ENCODE peak calls at places on chromosomes 3 and 15, in seven cellular contexts. Z, J, Q, Y, B, S and M are unnamed samples.

GRCh38 chr3:29381595-29381994 is 100.7 kb downstream of the RBMS3 start:
- DNase-seq in Y (no peak), S (no peak), J (no peak), Q (peak), Z (no peak), B (no peak), M (no peak)

GRCh38 chr15:38186505-38186904 is 66.1 kb upstream of the SPRED1 start:
- DNase-seq in Y (no peak), J (no peak), Q (no peak), Z (no peak), S (no peak), B (no peak), M (no peak)

GRCh38 chr15:60941448-60941847 is 287.7 kb downstream of the RORA start:
- DNase-seq in Y (no peak), S (no peak), Q (peak), B (no peak), J (no peak), Z (no peak), M (no peak)

GRCh38 chr15:37260255-37260654 is 159.9 kb upstream of the MEIS2 start:
- DNase-seq in J (no peak), Z (no peak), Q (no peak), Y (no peak), S (no peak), B (no peak), M (no peak)

GRCh38 chr3:117510396-117510795 is 800.8 kb downstream of the TUSC7 start:
- DNase-seq in S (no peak), Z (no peak), J (no peak), Q (peak), B (no peak), Y (no peak), M (no peak)

GRCh38 chr3:40899286-40899712 is 300.0 kb upstream of the CTNNB1 start:
- DNase-seq in B (peak), Z (no peak), J (no peak), Q (peak), Y (no peak), S (no peak), M (no peak)

GRCh38 chr3:187169231-187169960 is 27.9 kb upstream of the RTP1 start:
- DNase-seq in B (no peak), Z (no peak), Y (no peak), S (no peak), Q (peak), J (no peak), M (no peak)

GRCh38 chr3:100400782-100401673 is at the start of the genes LNP1 and TOMM70:
- DNase-seq in S (peak), J (peak), Y (peak), Q (peak), B (peak), Z (peak), M (peak)

GRCh38 chr3:72303926-72304325 is 519.0 kb upstream of the PROK2 start:
- DNase-seq in Q (no peak), J (no peak), B (no peak), Y (peak), Z (no peak), S (no peak), M (no peak)

GRCh38 chr3:123743121-123743520 is 141.0 kb downstream of the MYLK start:
- DNase-seq in Z (no peak), B (no peak), S (no peak), Q (peak), J (no peak), Y (no peak), M (no peak)

GRCh38 chr3:108312656-108313055 is 16.3 kb downstream of the HHLA2 start:
- DNase-seq in J (no peak), B (no peak), S (no peak), Y (no peak), Z (no peak), Q (peak), M (no peak)

GRCh38 chr3:54458357-54458756 is 336.0 kb downstream of the CACNA2D3 start:
- DNase-seq in J (no peak), B (no peak), Y (no peak), Z (no peak), S (no peak), Q (no peak), M (no peak)

GRCh38 chr3:135965129-135965505 is 411 bp upstream of the PPP2R3A start:
- DNase-seq in Y (no peak), Z (no peak), Q (peak), S (no peak), J (no peak), B (no peak), M (no peak)

GRCh38 chr3:71119171-71119570 is 464.4 kb downstream of the FOXP1 start:
- DNase-seq in S (no peak), J (no peak), Y (no peak), Q (peak), B (no peak), Z (no peak), M (no peak)

GRCh38 chr15:72521682-72522081 is 47.6 kb downstream of the ARIH1 start:
- DNase-seq in Z (no peak), Q (peak), B (no peak), Y (no peak), J (no peak), S (no peak), M (no peak)

GRCh38 chr15:31389576-31389975 is 62.9 kb downstream of the KLF13 start:
- DNase-seq in J (no peak), Z (no peak), Y (no peak), Q (no peak), S (no peak), B (no peak), M (peak)

GRCh38 chr3:170437696-170438407 is 19.2 kb downstream of the CLDN11 start:
- DNase-seq in B (no peak), S (no peak), Q (no peak), J (no peak), Y (no peak), Z (no peak), M (no peak)

GRCh38 chr15:81256916-81257315 is 60.2 kb downstream of the IL16 start:
- DNase-seq in B (no peak), S (no peak), J (no peak), Q (peak), Z (no peak), Y (no peak), M (no peak)

GRCh38 chr3:197500812-197501211 is 55.0 kb downstream of the BDH1 start:
- DNase-seq in Z (no peak), B (no peak), Y (no peak), Q (no peak), J (no peak), S (no peak), M (no peak)

GRCh38 chr3:129864519-129864918 is 29.0 kb downstream of the TMCC1 start:
- DNase-seq in J (no peak), Z (no peak), S (no peak), B (no peak), Y (no peak), Q (no peak), M (no peak)

GRCh38 chr3:132006605-132007204 is 28.1 kb downstream of the CPNE4 start:
- DNase-seq in J (peak), Q (peak), Z (peak), S (peak), B (peak), Y (peak), M (no peak)

GRCh38 chr15:74193305-74193718 is 9.3 kb downstream of the STRA6 start:
- DNase-seq in Q (peak), S (no peak), J (no peak), Z (no peak), B (no peak), Y (no peak), M (no peak)

GRCh38 chr3:102699819-102700140 is 265.0 kb downstream of the ZPLD1 start:
- DNase-seq in Z (no peak), Y (no peak), Q (no peak), S (no peak), J (no peak), B (no peak), M (no peak)

GRCh38 chr15:70100495-70101331 is 3.0 kb upstream of the TLE3 start:
- DNase-seq in B (no peak), Y (peak), J (peak), S (peak), Q (peak), Z (peak), M (peak)

GRCh38 chr3:18797378-18797777 is 350.9 kb upstream of the KCNH8 start:
- DNase-seq in Q (no peak), Y (no peak), B (no peak), J (no peak), Z (no peak), S (no peak), M (no peak)

GRCh38 chr3:49906004-49906860 is 2.6 kb upstream of the MST1R start:
- DNase-seq in S (peak), Y (peak), J (peak), B (no peak), Z (peak), Q (peak), M (peak)

GRCh38 chr15:37518436-37518835 is 416.0 kb upstream of the TMCO5A start:
- DNase-seq in J (no peak), Q (no peak), Z (no peak), S (no peak), Y (no peak), B (no peak), M (no peak)

GRCh38 chr3:45693941-45694521 is 4.8 kb downstream of the SACM1L start:
- DNase-seq in Z (no peak), Q (peak), Y (no peak), S (no peak), J (no peak), B (no peak), M (no peak)

GRCh38 chr3:149765762-149766334 is 13.6 kb upstream of the COMMD2 start:
- DNase-seq in S (no peak), Y (no peak), J (no peak), Q (peak), B (no peak), Z (no peak), M (no peak)

GRCh38 chr3:18988619-18989229 is 159.6 kb upstream of the KCNH8 start:
- DNase-seq in Q (peak), J (no peak), S (no peak), B (no peak), Y (no peak), Z (no peak), M (no peak)

GRCh38 chr15:55791576-55792400 is 48.8 kb upstream of the PRTG start:
- DNase-seq in S (no peak), B (no peak), J (no peak), Z (no peak), Y (no peak), Q (peak), M (no peak)

GRCh38 chr15:39455502-39455991 is 125.3 kb upstream of the THBS1 start:
- DNase-seq in B (no peak), Y (no peak), Q (peak), S (no peak), J (no peak), Z (no peak), M (no peak)

GRCh38 chr15:81351651-81352050 is 22.4 kb downstream of the TMC3 start:
- DNase-seq in Z (no peak), J (no peak), B (no peak), S (no peak), Y (no peak), Q (no peak), M (no peak)

GRCh38 chr15:75042730-75043508 is 19.5 kb downstream of the PPCDC start:
- DNase-seq in B (no peak), Y (peak), S (peak), Z (peak), J (peak), Q (peak), M (peak)

GRCh38 chr15:60799885-60800728 is 321.2 kb upstream of the ICE2 start:
- DNase-seq in Q (peak), B (no peak), Y (no peak), S (no peak), Z (no peak), J (no peak), M (no peak)

GRCh38 chr3:48897401-48898376 is 993 bp downstream of the SLC25A20 start:
- DNase-seq in Q (no peak), Y (no peak), Z (no peak), J (no peak), S (no peak), B (no peak), M (peak)

GRCh38 chr3:177673105-177673804 is 476.0 kb upstream of the TBL1XR1 start:
- DNase-seq in S (no peak), Z (no peak), J (no peak), Y (no peak), Q (peak), B (no peak), M (no peak)

GRCh38 chr15:35458176-35458856 is 87.6 kb downstream of the DPH6 start:
- DNase-seq in B (no peak), Z (no peak), J (no peak), Q (peak), Y (no peak), S (no peak), M (no peak)

GRCh38 chr3:14431556-14431927 is 29.1 kb downstream of the SLC6A6 start:
- DNase-seq in Q (no peak), J (no peak), Y (no peak), S (no peak), Z (no peak), B (no peak), M (no peak)

DNA sequence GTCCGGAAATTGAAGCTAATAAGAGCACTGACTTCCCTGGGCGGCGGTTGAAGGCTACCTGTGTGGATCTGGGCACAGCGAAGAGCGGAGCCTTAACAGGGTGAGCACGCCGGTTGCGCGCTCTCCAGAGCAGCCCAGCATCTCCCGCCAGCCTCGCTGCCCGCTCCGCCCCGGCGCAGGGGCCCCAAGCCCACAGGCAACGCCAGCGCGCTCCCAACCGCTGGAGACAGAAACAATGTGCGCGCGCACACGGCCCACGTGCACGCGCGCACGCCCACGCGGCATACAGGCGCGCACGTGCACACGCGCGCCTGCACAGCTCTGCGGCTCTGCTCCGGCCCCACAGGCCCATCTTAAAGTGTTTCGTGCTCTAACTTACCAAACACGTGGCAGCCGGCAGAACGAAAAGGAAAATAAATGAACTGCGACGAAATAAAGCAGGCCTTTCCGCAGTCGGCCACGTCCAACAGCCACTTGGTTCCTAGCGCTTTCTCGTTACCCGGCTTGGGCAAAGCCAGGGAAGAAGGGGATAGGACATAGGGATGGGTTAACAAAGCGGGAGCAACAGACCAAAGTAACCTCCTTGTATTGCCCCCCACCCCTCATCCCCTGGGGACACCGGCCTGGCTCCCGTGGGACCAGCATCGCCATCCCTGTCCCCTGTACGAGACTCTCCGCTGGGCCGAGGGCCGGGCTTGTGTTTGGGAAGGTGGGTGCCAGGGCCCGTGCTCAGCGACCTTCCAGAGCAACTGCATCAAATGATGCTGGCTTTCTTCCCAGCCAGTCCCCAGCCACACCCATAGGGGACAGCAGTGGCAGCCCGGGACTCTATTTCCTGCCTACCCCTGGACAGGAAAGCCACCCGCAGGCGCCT is 203.7 kb downstream of the ABHD5 start:
- DNase-seq in S (peak), J (peak), Z (peak), B (no peak), Y (peak), Q (peak), M (no peak)
- TF ChIP-seq CTCF in S (no peak), J (peak), Z (no peak), B (no peak), Y (peak), Q (no peak), M (no peak)

GRCh38 chr15:52120488-52120887 is 7.9 kb upstream of the BCL2L10 start:
- DNase-seq in B (no peak), J (no peak), S (no peak), Z (no peak), Y (no peak), Q (no peak), M (no peak)
- TF ChIP-seq CTCF in B (no peak), J (no peak), S (no peak), Z (no peak), Y (no peak), Q (no peak), M (no peak)

DNA sequence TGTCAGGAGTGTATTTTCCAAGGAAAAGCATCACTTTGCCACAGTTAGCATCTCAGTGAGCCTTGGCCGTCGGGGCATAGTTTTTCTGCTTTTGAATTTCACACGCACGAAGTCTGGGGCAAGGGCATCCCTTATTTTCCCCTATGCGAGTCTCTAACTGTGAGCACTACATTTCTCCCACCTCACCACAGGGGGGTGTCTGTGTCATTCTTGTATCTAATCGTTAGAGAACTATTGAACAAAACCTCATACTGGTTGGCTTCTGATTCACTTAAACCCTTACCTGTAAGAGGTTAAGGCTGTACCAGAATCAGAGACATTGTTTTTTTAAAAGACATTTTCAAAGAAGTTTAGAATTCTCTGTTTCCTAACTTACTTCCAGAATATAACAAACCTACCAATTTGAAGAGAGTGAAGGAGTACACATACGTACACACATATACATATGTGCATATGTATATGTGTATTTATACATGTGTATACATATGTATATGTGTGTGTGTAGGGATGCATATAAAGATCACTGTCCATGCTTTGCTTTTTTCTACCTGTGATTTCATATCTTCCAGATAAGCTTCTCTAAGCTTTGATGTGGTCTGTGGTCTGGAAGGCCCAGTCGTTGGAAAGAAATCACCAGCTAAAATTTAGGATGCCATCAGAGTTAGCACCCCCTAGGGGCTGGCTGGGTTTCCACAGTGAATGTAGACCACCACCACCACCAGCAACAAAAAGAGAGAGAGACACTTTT is 49.4 kb downstream of the MYZAP start:
- DNase-seq in B (no peak), J (peak), Y (no peak), Z (no peak), S (peak), Q (peak), M (no peak)
- TF ChIP-seq CTCF in B (peak), J (peak), Y (peak), Z (peak), S (peak), Q (peak), M (no peak)

DNA sequence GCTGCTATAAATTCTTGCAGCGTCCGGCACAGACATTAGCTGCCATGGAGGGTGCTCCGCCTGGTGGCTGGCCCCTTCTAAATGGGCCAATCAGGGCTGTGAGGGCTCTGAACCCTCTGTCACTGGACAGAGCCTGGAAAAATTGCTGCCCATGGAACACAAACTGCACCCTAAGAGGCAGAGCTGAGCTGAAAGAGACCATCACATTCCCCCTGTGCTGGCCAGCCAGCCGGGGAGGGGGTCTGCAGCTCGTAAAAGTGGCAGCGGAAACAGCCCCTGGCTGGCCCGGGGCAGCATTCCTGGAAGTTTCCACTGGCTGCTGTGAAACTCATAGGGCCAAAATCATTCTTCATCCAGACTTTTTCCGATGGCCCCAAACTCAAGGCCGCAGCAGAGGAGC is 21.0 kb upstream of the DUSP7 start:
- DNase-seq in B (no peak), J (no peak), Y (no peak), Z (no peak), S (no peak), Q (no peak), M (no peak)
- TF ChIP-seq CTCF in B (no peak), J (no peak), Y (no peak), Z (no peak), S (no peak), Q (peak), M (no peak)

DNA sequence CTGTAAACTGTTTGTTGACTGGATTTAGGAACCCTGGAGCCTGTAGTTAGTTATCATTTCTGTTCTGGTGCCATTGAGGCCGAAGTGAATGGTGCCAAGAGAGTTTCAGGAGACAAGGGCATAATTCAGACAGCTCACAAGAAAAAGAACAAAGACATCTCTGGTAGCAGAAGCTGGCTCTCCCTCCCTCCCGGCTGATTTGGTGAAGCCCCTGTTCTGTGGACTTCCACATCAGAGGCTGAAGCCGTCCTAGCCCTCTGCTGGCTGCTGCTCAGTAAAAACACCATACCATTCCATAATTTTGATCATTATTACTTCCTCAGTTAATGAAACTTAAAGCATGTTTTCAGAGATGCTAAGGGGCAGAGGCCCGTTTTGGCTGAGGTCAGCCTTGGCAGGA is 381.2 kb upstream of the WNT5A start:
- DNase-seq in S (no peak), B (no peak), Y (no peak), Q (no peak), Z (no peak), J (peak), M (no peak)
- TF ChIP-seq CTCF in S (no peak), B (peak), Y (no peak), Q (peak), Z (no peak), J (no peak), M (no peak)

GRCh38 chr3:13105851-13106250 is 32.6 kb upstream of the IQSEC1 start:
- DNase-seq in S (no peak), Y (no peak), Q (no peak), B (no peak), Z (no peak), J (no peak), M (no peak)
- TF ChIP-seq CTCF in S (no peak), Y (no peak), Q (no peak), B (no peak), Z (no peak), J (no peak), M (no peak)

GRCh38 chr15:42343596-42344232 is 15.6 kb upstream of the CAPN3 start:
- DNase-seq in Q (no peak), J (no peak), B (no peak), S (no peak), Z (no peak), Y (no peak), M (no peak)

GRCh38 chr15:42345502-42345901 is 13.8 kb upstream of the CAPN3 start:
- DNase-seq in Y (no peak), Z (no peak), Q (no peak), J (no peak), S (no peak), B (no peak), M (no peak)

GRCh38 chr15:42348083-42348482 is 11.2 kb upstream of the CAPN3 start:
- DNase-seq in B (no peak), Z (no peak), S (no peak), J (no peak), Y (no peak), Q (peak), M (no peak)

GRCh38 chr15:42349178-42349577 is 10.1 kb upstream of the CAPN3 start:
- DNase-seq in B (no peak), Y (no peak), Z (no peak), Q (peak), J (no peak), S (no peak), M (no peak)

GRCh38 chr15:42344763-42345162 is 14.5 kb upstream of the CAPN3 start:
- DNase-seq in Z (no peak), J (no peak), B (no peak), Y (no peak), Q (peak), S (no peak), M (no peak)
- TF ChIP-seq CTCF in Z (no peak), J (no peak), B (no peak), Y (no peak), Q (no peak), S (no peak), M (no peak)